ENCODE peak calls at places on chromosomes 6 and 20, in six cellular contexts. One of them, this sample, is unnamed.

GRCh38 chr6:117561128-117561527 is 41.2 kb downstream of the GOPC start:
- DNase-seq in effector memory CD4-positive, alpha-beta T cell: no peak
- DNase-seq in mammary epithelial cell: no peak
- DNase-seq in IMR-90: peak
- DNase-seq in heart right ventricle: no peak
- DNase-seq in SK-N-SH: no peak
- DNase-seq in this sample: no peak

GRCh38 chr6:154919806-154920205 is 75.3 kb upstream of the TIAM2 start:
- DNase-seq in effector memory CD4-positive, alpha-beta T cell: no peak
- DNase-seq in mammary epithelial cell: no peak
- DNase-seq in IMR-90: no peak
- DNase-seq in heart right ventricle: no peak
- DNase-seq in SK-N-SH: no peak
- DNase-seq in this sample: no peak

GRCh38 chr6:109187399-109188114 is 92.2 kb downstream of the CEP57L1 start:
- DNase-seq in effector memory CD4-positive, alpha-beta T cell: peak
- DNase-seq in mammary epithelial cell: peak
- DNase-seq in IMR-90: peak
- DNase-seq in heart right ventricle: peak
- DNase-seq in SK-N-SH: peak
- DNase-seq in this sample: no peak

GRCh38 chr6:32177182-32177787 is 920 bp upstream of the RNF5 start:
- DNase-seq in effector memory CD4-positive, alpha-beta T cell: no peak
- DNase-seq in mammary epithelial cell: no peak
- DNase-seq in IMR-90: no peak
- DNase-seq in heart right ventricle: no peak
- DNase-seq in SK-N-SH: peak
- DNase-seq in this sample: no peak

GRCh38 chr20:25389381-25389857 is 1.2 kb downstream of the ABHD12 start:
- DNase-seq in effector memory CD4-positive, alpha-beta T cell: no peak
- DNase-seq in mammary epithelial cell: peak
- DNase-seq in IMR-90: peak
- DNase-seq in heart right ventricle: no peak
- DNase-seq in SK-N-SH: peak
- DNase-seq in this sample: no peak

GRCh38 chr6:153092082-153093013 is 38.7 kb downstream of the RGS17 start:
- DNase-seq in effector memory CD4-positive, alpha-beta T cell: no peak
- DNase-seq in mammary epithelial cell: peak
- DNase-seq in IMR-90: peak
- DNase-seq in heart right ventricle: no peak
- DNase-seq in SK-N-SH: no peak
- DNase-seq in this sample: no peak

GRCh38 chr6:3005077-3005476 is 5.4 kb downstream of the NQO2 start:
- DNase-seq in effector memory CD4-positive, alpha-beta T cell: no peak
- DNase-seq in mammary epithelial cell: no peak
- DNase-seq in IMR-90: no peak
- DNase-seq in heart right ventricle: no peak
- DNase-seq in SK-N-SH: no peak
- DNase-seq in this sample: no peak

GRCh38 chr6:6834356-6835342 is 246.1 kb downstream of the LY86 start:
- DNase-seq in effector memory CD4-positive, alpha-beta T cell: no peak
- DNase-seq in mammary epithelial cell: peak
- DNase-seq in IMR-90: no peak
- DNase-seq in heart right ventricle: no peak
- DNase-seq in SK-N-SH: no peak
- DNase-seq in this sample: no peak

GRCh38 chr6:7556394-7557106 is 15.1 kb downstream of the DSP start:
- DNase-seq in effector memory CD4-positive, alpha-beta T cell: no peak
- DNase-seq in mammary epithelial cell: no peak
- DNase-seq in IMR-90: no peak
- DNase-seq in heart right ventricle: no peak
- DNase-seq in SK-N-SH: no peak
- DNase-seq in this sample: no peak

GRCh38 chr20:63498950-63499332 is at the start of gene EEF1A2:
- DNase-seq in effector memory CD4-positive, alpha-beta T cell: peak
- DNase-seq in mammary epithelial cell: no peak
- DNase-seq in IMR-90: no peak
- DNase-seq in heart right ventricle: peak
- DNase-seq in SK-N-SH: peak
- DNase-seq in this sample: no peak

GRCh38 chr6:151804585-151805285 is 2.7 kb upstream of the ESR1 start:
- DNase-seq in effector memory CD4-positive, alpha-beta T cell: no peak
- DNase-seq in mammary epithelial cell: no peak
- DNase-seq in IMR-90: no peak
- DNase-seq in heart right ventricle: no peak
- DNase-seq in SK-N-SH: no peak
- DNase-seq in this sample: no peak

GRCh38 chr6:113011389-113011788 is 664.3 kb downstream of the RFPL4B start:
- DNase-seq in effector memory CD4-positive, alpha-beta T cell: no peak
- DNase-seq in mammary epithelial cell: no peak
- DNase-seq in IMR-90: no peak
- DNase-seq in heart right ventricle: no peak
- DNase-seq in SK-N-SH: no peak
- DNase-seq in this sample: no peak

GRCh38 chr6:113011803-113012202 is 664.7 kb downstream of the RFPL4B start:
- DNase-seq in effector memory CD4-positive, alpha-beta T cell: no peak
- DNase-seq in mammary epithelial cell: no peak
- DNase-seq in IMR-90: peak
- DNase-seq in heart right ventricle: no peak
- DNase-seq in SK-N-SH: no peak
- DNase-seq in this sample: peak

GRCh38 chr6:113009682-113010081 is 662.6 kb downstream of the RFPL4B start:
- DNase-seq in effector memory CD4-positive, alpha-beta T cell: no peak
- DNase-seq in mammary epithelial cell: no peak
- DNase-seq in IMR-90: peak
- DNase-seq in heart right ventricle: no peak
- DNase-seq in SK-N-SH: no peak
- DNase-seq in this sample: no peak

GRCh38 chr6:113010181-113010580 is 663.1 kb downstream of the RFPL4B start:
- DNase-seq in effector memory CD4-positive, alpha-beta T cell: no peak
- DNase-seq in mammary epithelial cell: no peak
- DNase-seq in IMR-90: no peak
- DNase-seq in heart right ventricle: no peak
- DNase-seq in SK-N-SH: no peak
- DNase-seq in this sample: no peak

GRCh38 chr6:113010590-113010989 is 663.5 kb downstream of the RFPL4B start:
- DNase-seq in effector memory CD4-positive, alpha-beta T cell: no peak
- DNase-seq in mammary epithelial cell: no peak
- DNase-seq in IMR-90: no peak
- DNase-seq in heart right ventricle: no peak
- DNase-seq in SK-N-SH: no peak
- DNase-seq in this sample: no peak
- H3K27ac ChIP-seq in effector memory CD4-positive, alpha-beta T cell: no peak
- H3K27ac ChIP-seq in mammary epithelial cell: no peak
- H3K27ac ChIP-seq in IMR-90: no peak
- H3K27ac ChIP-seq in heart right ventricle: peak
- H3K27ac ChIP-seq in SK-N-SH: peak
- H3K27ac ChIP-seq in this sample: peak

GRCh38 chr6:158852312-158853071 is 33.3 kb upstream of the EZR start:
- DNase-seq in effector memory CD4-positive, alpha-beta T cell: no peak
- DNase-seq in mammary epithelial cell: peak
- DNase-seq in IMR-90: no peak
- DNase-seq in heart right ventricle: no peak
- DNase-seq in SK-N-SH: no peak
- DNase-seq in this sample: no peak

GRCh38 chr6:158856261-158856660 is 37.1 kb upstream of the EZR start:
- DNase-seq in effector memory CD4-positive, alpha-beta T cell: no peak
- DNase-seq in mammary epithelial cell: no peak
- DNase-seq in IMR-90: no peak
- DNase-seq in heart right ventricle: no peak
- DNase-seq in SK-N-SH: no peak
- DNase-seq in this sample: no peak

GRCh38 chr6:158853072-158853871 is 34.1 kb upstream of the EZR start:
- DNase-seq in effector memory CD4-positive, alpha-beta T cell: peak
- DNase-seq in mammary epithelial cell: peak
- DNase-seq in IMR-90: peak
- DNase-seq in heart right ventricle: no peak
- DNase-seq in SK-N-SH: no peak
- DNase-seq in this sample: peak

GRCh38 chr6:158854214-158855101 is 35.3 kb upstream of the EZR start:
- DNase-seq in effector memory CD4-positive, alpha-beta T cell: no peak
- DNase-seq in mammary epithelial cell: no peak
- DNase-seq in IMR-90: peak
- DNase-seq in heart right ventricle: no peak
- DNase-seq in SK-N-SH: no peak
- DNase-seq in this sample: peak

GRCh38 chr6:158853872-158854213 is 34.7 kb upstream of the EZR start:
- DNase-seq in effector memory CD4-positive, alpha-beta T cell: no peak
- DNase-seq in mammary epithelial cell: no peak
- DNase-seq in IMR-90: no peak
- DNase-seq in heart right ventricle: no peak
- DNase-seq in SK-N-SH: no peak
- DNase-seq in this sample: no peak
- H3K27ac ChIP-seq in effector memory CD4-positive, alpha-beta T cell: peak
- H3K27ac ChIP-seq in mammary epithelial cell: peak
- H3K27ac ChIP-seq in IMR-90: no peak
- H3K27ac ChIP-seq in heart right ventricle: no peak
- H3K27ac ChIP-seq in SK-N-SH: no peak
- H3K27ac ChIP-seq in this sample: peak

GRCh38 chr20:23206061-23206460 is 119.9 kb upstream of the CD93 start:
- DNase-seq in effector memory CD4-positive, alpha-beta T cell: no peak
- DNase-seq in mammary epithelial cell: no peak
- DNase-seq in IMR-90: no peak
- DNase-seq in heart right ventricle: no peak
- DNase-seq in SK-N-SH: no peak
- DNase-seq in this sample: no peak
- H3K27ac ChIP-seq in effector memory CD4-positive, alpha-beta T cell: no peak
- H3K27ac ChIP-seq in mammary epithelial cell: no peak
- H3K27ac ChIP-seq in IMR-90: no peak
- H3K27ac ChIP-seq in heart right ventricle: peak
- H3K27ac ChIP-seq in SK-N-SH: no peak
- H3K27ac ChIP-seq in this sample: no peak

DNA sequence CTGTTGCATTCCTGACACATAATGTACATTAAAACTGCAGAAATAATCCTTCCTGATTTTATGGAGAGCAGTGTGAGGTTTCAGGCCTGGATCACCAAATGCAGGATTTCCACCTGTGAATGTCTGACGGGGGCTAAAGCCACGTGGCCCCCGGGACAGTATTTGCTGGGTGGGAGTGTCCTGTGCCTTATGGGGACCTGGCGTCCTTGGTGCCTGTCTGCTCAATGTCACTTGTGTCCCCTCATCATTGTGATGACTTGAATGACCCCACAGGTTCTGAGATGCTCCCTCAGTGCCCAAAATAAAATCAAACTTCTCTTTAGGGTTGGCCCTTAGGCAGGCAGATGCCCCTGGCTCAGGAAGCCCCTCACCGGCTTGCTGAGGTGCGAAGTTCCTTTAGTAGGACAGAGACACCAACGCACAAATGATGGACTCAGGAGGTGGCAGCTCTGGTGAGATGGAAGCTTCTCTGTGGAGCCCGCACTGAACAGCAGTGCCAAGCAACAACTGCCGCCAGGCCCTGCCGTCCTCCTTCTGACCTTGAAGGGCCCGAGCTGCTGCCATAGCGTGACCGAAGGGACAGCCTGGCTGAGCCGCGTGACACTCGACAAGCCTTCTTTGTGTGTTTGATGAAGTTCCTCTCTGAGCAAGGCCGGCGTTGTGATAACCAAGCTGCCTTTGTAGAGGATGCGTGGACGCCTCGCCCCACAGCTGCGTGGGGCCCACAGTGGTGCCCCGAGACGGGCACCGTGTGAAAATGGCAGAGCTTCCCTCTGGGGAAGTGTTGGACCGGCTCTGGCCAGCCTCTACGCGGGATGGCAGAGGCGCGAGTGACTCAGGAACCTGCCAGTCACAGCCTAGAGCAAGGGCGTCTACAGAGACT is 30.9 kb downstream of the FRMD1 start:
- DNase-seq in effector memory CD4-positive, alpha-beta T cell: no peak
- DNase-seq in mammary epithelial cell: no peak
- DNase-seq in IMR-90: no peak
- DNase-seq in heart right ventricle: no peak
- DNase-seq in SK-N-SH: no peak
- DNase-seq in this sample: no peak
- H3K27ac ChIP-seq in effector memory CD4-positive, alpha-beta T cell: no peak
- H3K27ac ChIP-seq in mammary epithelial cell: no peak
- H3K27ac ChIP-seq in IMR-90: no peak
- H3K27ac ChIP-seq in heart right ventricle: no peak
- H3K27ac ChIP-seq in SK-N-SH: no peak
- H3K27ac ChIP-seq in this sample: no peak

GRCh38 chr6:11202513-11203305 is 29.8 kb downstream of the NEDD9 start:
- DNase-seq in effector memory CD4-positive, alpha-beta T cell: no peak
- DNase-seq in mammary epithelial cell: no peak
- DNase-seq in IMR-90: peak
- DNase-seq in heart right ventricle: no peak
- DNase-seq in SK-N-SH: no peak
- DNase-seq in this sample: no peak

GRCh38 chr6:11200356-11200755 is 32.1 kb downstream of the NEDD9 start:
- DNase-seq in effector memory CD4-positive, alpha-beta T cell: no peak
- DNase-seq in mammary epithelial cell: no peak
- DNase-seq in IMR-90: peak
- DNase-seq in heart right ventricle: no peak
- DNase-seq in SK-N-SH: no peak
- DNase-seq in this sample: no peak

GRCh38 chr6:11201015-11201414 is 31.5 kb downstream of the NEDD9 start:
- DNase-seq in effector memory CD4-positive, alpha-beta T cell: no peak
- DNase-seq in mammary epithelial cell: no peak
- DNase-seq in IMR-90: no peak
- DNase-seq in heart right ventricle: no peak
- DNase-seq in SK-N-SH: no peak
- DNase-seq in this sample: no peak

GRCh38 chr6:11203306-11204009 is 29.0 kb downstream of the NEDD9 start:
- DNase-seq in effector memory CD4-positive, alpha-beta T cell: no peak
- DNase-seq in mammary epithelial cell: no peak
- DNase-seq in IMR-90: no peak
- DNase-seq in heart right ventricle: no peak
- DNase-seq in SK-N-SH: no peak
- DNase-seq in this sample: no peak

DNA sequence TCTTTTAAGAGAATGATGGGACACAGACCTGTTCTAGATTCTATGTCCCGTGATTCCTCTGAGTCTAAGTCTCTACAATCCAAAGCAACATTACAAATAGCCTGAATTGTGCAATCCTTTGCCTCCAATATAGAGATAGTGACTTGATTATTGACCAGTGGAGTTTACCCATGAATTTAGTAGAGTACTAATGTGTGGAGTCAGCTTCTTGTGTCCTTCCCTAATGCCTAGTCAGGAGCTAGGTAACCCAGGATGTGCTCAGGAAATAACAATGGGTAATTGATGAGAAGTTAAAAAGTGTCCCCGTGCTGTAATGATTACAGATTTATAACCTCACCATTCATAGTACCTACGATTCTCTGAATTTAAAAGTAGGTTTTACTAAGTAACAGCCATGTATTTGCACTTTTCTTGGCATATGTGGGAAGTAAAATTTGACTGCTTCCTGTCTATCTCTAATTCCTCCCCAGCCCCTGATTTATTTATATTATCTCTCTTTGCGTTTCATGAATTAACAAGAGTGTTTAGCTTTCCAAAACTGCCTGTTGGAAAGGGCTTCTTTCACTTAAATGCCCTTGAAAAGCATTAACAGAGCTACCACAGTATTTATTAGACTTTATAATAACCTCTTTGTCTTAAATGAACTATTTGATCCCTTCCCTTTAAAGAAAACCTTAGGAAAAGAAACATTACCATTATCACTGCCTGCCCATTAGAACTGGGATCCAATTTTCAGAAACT is 30.5 kb downstream of the NEDD9 start:
- DNase-seq in effector memory CD4-positive, alpha-beta T cell: no peak
- DNase-seq in mammary epithelial cell: no peak
- DNase-seq in IMR-90: no peak
- DNase-seq in heart right ventricle: no peak
- DNase-seq in SK-N-SH: no peak
- DNase-seq in this sample: no peak
- H3K27ac ChIP-seq in effector memory CD4-positive, alpha-beta T cell: no peak
- H3K27ac ChIP-seq in mammary epithelial cell: no peak
- H3K27ac ChIP-seq in IMR-90: no peak
- H3K27ac ChIP-seq in heart right ventricle: peak
- H3K27ac ChIP-seq in SK-N-SH: peak
- H3K27ac ChIP-seq in this sample: no peak